ENCODE peak calls at places on chromosomes 16 and 17, in five cellular contexts. One of them, this sample, is unnamed.

GRCh38 chr16:64452446-64452845 is 669.4 kb downstream of the CDH11 start:
- DNase-seq in B cell: no peak
- DNase-seq in C1 segment of cervical spinal cord: no peak
- DNase-seq in choroid plexus epithelial cell: peak
- DNase-seq in GM04504: no peak
- DNase-seq in this sample: no peak

GRCh38 chr16:89069920-89070319 is 23.7 kb upstream of the ACSF3 start:
- DNase-seq in B cell: no peak
- DNase-seq in C1 segment of cervical spinal cord: no peak
- DNase-seq in choroid plexus epithelial cell: no peak
- DNase-seq in GM04504: no peak
- DNase-seq in this sample: no peak

GRCh38 chr17:61481421-61481820 is 29.2 kb downstream of the TBX4 start:
- DNase-seq in B cell: no peak
- DNase-seq in GM04504: no peak
- DNase-seq in choroid plexus epithelial cell: no peak
- DNase-seq in C1 segment of cervical spinal cord: no peak
- DNase-seq in this sample: no peak

GRCh38 chr17:30235386-30236296 is at the start of gene SLC6A4:
- DNase-seq in B cell: no peak
- DNase-seq in C1 segment of cervical spinal cord: no peak
- DNase-seq in GM04504: no peak
- DNase-seq in choroid plexus epithelial cell: no peak
- DNase-seq in this sample: no peak

GRCh38 chr17:61457226-61457983 is 5.2 kb downstream of the TBX4 start:
- DNase-seq in B cell: no peak
- DNase-seq in choroid plexus epithelial cell: no peak
- DNase-seq in GM04504: no peak
- DNase-seq in C1 segment of cervical spinal cord: no peak
- DNase-seq in this sample: no peak

GRCh38 chr17:79607941-79608728 is 2.7 kb downstream of the RBFOX3 start:
- DNase-seq in choroid plexus epithelial cell: peak
- DNase-seq in C1 segment of cervical spinal cord: no peak
- DNase-seq in B cell: no peak
- DNase-seq in GM04504: no peak
- DNase-seq in this sample: peak

GRCh38 chr16:49620158-49620867 is 235.6 kb downstream of the ZNF423 start:
- DNase-seq in GM04504: peak
- DNase-seq in B cell: no peak
- DNase-seq in C1 segment of cervical spinal cord: no peak
- DNase-seq in choroid plexus epithelial cell: peak
- DNase-seq in this sample: peak

GRCh38 chr16:154223-155030 is 2.0 kb downstream of the HBZ start:
- DNase-seq in choroid plexus epithelial cell: peak
- DNase-seq in GM04504: no peak
- DNase-seq in C1 segment of cervical spinal cord: no peak
- DNase-seq in B cell: no peak
- DNase-seq in this sample: peak

GRCh38 chr17:83103200-83103937 is 24.0 kb downstream of the METRNL start:
- DNase-seq in choroid plexus epithelial cell: no peak
- DNase-seq in B cell: no peak
- DNase-seq in C1 segment of cervical spinal cord: no peak
- DNase-seq in GM04504: no peak
- DNase-seq in this sample: no peak

GRCh38 chr17:55737976-55738501 is 12.8 kb upstream of the PCTP start:
- DNase-seq in C1 segment of cervical spinal cord: no peak
- DNase-seq in GM04504: no peak
- DNase-seq in choroid plexus epithelial cell: no peak
- DNase-seq in B cell: no peak
- DNase-seq in this sample: no peak

GRCh38 chr17:67506966-67507365 is 129.9 kb downstream of the PITPNC1 start:
- DNase-seq in B cell: no peak
- DNase-seq in C1 segment of cervical spinal cord: no peak
- DNase-seq in choroid plexus epithelial cell: peak
- DNase-seq in GM04504: no peak
- DNase-seq in this sample: peak

GRCh38 chr17:41522301-41523224 is 3.9 kb upstream of the KRT15 start:
- DNase-seq in GM04504: no peak
- DNase-seq in choroid plexus epithelial cell: no peak
- DNase-seq in B cell: no peak
- DNase-seq in C1 segment of cervical spinal cord: no peak
- DNase-seq in this sample: no peak

GRCh38 chr16:10616744-10617640 is 36.6 kb upstream of the EMP2 start:
- DNase-seq in choroid plexus epithelial cell: peak
- DNase-seq in C1 segment of cervical spinal cord: no peak
- DNase-seq in GM04504: no peak
- DNase-seq in B cell: no peak
- DNase-seq in this sample: peak

GRCh38 chr17:68424861-68425260 is 32.4 kb downstream of the WIPI1 start:
- DNase-seq in GM04504: no peak
- DNase-seq in B cell: no peak
- DNase-seq in choroid plexus epithelial cell: no peak
- DNase-seq in C1 segment of cervical spinal cord: no peak
- DNase-seq in this sample: no peak

GRCh38 chr16:10761388-10761787 is 17.7 kb downstream of the NUBP1 start:
- DNase-seq in C1 segment of cervical spinal cord: no peak
- DNase-seq in GM04504: no peak
- DNase-seq in B cell: no peak
- DNase-seq in choroid plexus epithelial cell: no peak
- DNase-seq in this sample: no peak

GRCh38 chr16:30903596-30903995 is 7.2 kb downstream of the CTF1 start:
- DNase-seq in B cell: no peak
- DNase-seq in GM04504: no peak
- DNase-seq in choroid plexus epithelial cell: peak
- DNase-seq in C1 segment of cervical spinal cord: no peak
- DNase-seq in this sample: no peak

GRCh38 chr16:67613808-67614207 is 31.1 kb upstream of the CARMIL2 start:
- DNase-seq in C1 segment of cervical spinal cord: no peak
- DNase-seq in GM04504: no peak
- DNase-seq in B cell: no peak
- DNase-seq in choroid plexus epithelial cell: no peak
- DNase-seq in this sample: no peak

GRCh38 chr16:23578096-23578830 is 17.9 kb downstream of the NDUFAB1 start:
- DNase-seq in GM04504: no peak
- DNase-seq in C1 segment of cervical spinal cord: no peak
- DNase-seq in choroid plexus epithelial cell: peak
- DNase-seq in B cell: no peak
- DNase-seq in this sample: no peak

GRCh38 chr16:49216593-49216992 is 65.0 kb downstream of the CBLN1 start:
- DNase-seq in choroid plexus epithelial cell: no peak
- DNase-seq in C1 segment of cervical spinal cord: no peak
- DNase-seq in B cell: no peak
- DNase-seq in GM04504: no peak
- DNase-seq in this sample: no peak

GRCh38 chr17:17876959-17877547 is 40.3 kb upstream of the SREBF1 start:
- DNase-seq in C1 segment of cervical spinal cord: no peak
- DNase-seq in choroid plexus epithelial cell: peak
- DNase-seq in GM04504: no peak
- DNase-seq in B cell: no peak
- DNase-seq in this sample: peak

GRCh38 chr17:27810211-27810901 is 10.0 kb upstream of the NOS2 start:
- DNase-seq in B cell: no peak
- DNase-seq in choroid plexus epithelial cell: no peak
- DNase-seq in C1 segment of cervical spinal cord: no peak
- DNase-seq in GM04504: no peak
- DNase-seq in this sample: no peak

GRCh38 chr16:87604572-87605135 is 2.3 kb downstream of the JPH3 start:
- DNase-seq in GM04504: no peak
- DNase-seq in B cell: no peak
- DNase-seq in choroid plexus epithelial cell: no peak
- DNase-seq in C1 segment of cervical spinal cord: no peak
- DNase-seq in this sample: no peak

GRCh38 chr16:52912565-52913173 is 140.0 kb downstream of the CHD9NB start:
- DNase-seq in C1 segment of cervical spinal cord: peak
- DNase-seq in GM04504: peak
- DNase-seq in choroid plexus epithelial cell: peak
- DNase-seq in B cell: no peak
- DNase-seq in this sample: peak

GRCh38 chr16:17817260-17817659 is 346.5 kb upstream of the XYLT1 start:
- DNase-seq in B cell: no peak
- DNase-seq in C1 segment of cervical spinal cord: no peak
- DNase-seq in GM04504: peak
- DNase-seq in choroid plexus epithelial cell: no peak
- DNase-seq in this sample: no peak

GRCh38 chr16:55832788-55833583 is at the start of gene CES1:
- DNase-seq in choroid plexus epithelial cell: no peak
- DNase-seq in GM04504: no peak
- DNase-seq in C1 segment of cervical spinal cord: no peak
- DNase-seq in B cell: no peak
- DNase-seq in this sample: no peak

GRCh38 chr16:86391987-86392386 is 118.3 kb upstream of the FOXF1 start:
- DNase-seq in C1 segment of cervical spinal cord: no peak
- DNase-seq in GM04504: no peak
- DNase-seq in B cell: no peak
- DNase-seq in choroid plexus epithelial cell: peak
- DNase-seq in this sample: peak

This sample was measured in astrocyte.